ENCODE peak calls at places on chromosomes 1 and 21, in five cellular contexts. Z is GM12878, G is K562, N is HepG2, S is SK-N-SH. I is an unnamed sample.

GRCh38 chr1:235972316-235973090 is 92.4 kb downstream of the NID1 start:
- DNase-seq in Z (no peak), G (no peak), N (no peak), S (peak; percentile 51), I (no peak)

GRCh38 chr1:183676515-183677189 is 23.5 kb upstream of the APOBEC4 start:
- DNase-seq in Z (no peak), G (no peak), N (peak; percentile 54), S (peak; percentile 48), I (no peak)

GRCh38 chr1:15849775-15850449 is 2.4 kb downstream of the SPEN start:
- DNase-seq in Z (no peak), G (peak; percentile 33), N (peak; percentile 65), S (peak; percentile 71), I (no peak)

GRCh38 chr1:37120279-37120678 is 86.0 kb upstream of the GRIK3 start:
- DNase-seq in Z (no peak), G (no peak), N (no peak), S (no peak), I (no peak)

GRCh38 chr1:156832434-156832833 is 15.8 kb upstream of the SH2D2A start:
- DNase-seq in Z (no peak), G (no peak), N (no peak), S (peak; percentile 4), I (no peak)

GRCh38 chr1:38680801-38681510 is 178.6 kb downstream of the RRAGC start:
- DNase-seq in Z (no peak), G (peak; percentile 68), N (no peak), S (no peak), I (no peak)

GRCh38 chr1:64001038-64001437 is 202.4 kb upstream of the UBE2U start:
- DNase-seq in Z (no peak), G (no peak), N (no peak), S (no peak), I (no peak)

GRCh38 chr1:95257758-95258157 is 23.7 kb downstream of the RWDD3 start:
- DNase-seq in Z (no peak), G (no peak), N (peak; percentile 27), S (no peak), I (no peak)

GRCh38 chr1:207818971-207819451 is 67.2 kb downstream of the CD46 start:
- DNase-seq in Z (no peak), G (no peak), N (no peak), S (no peak), I (no peak)

GRCh38 chr1:2181271-2181670 is 13.3 kb downstream of the FAAP20 start:
- DNase-seq in Z (no peak), G (no peak), N (no peak), S (no peak), I (no peak)

GRCh38 chr1:66752000-66752592 is at the start of gene DYNLT5:
- DNase-seq in Z (no peak), G (no peak), N (no peak), S (no peak), I (no peak)

GRCh38 chr1:66751160-66751559 is 1.1 kb upstream of the DYNLT5 start:
- DNase-seq in Z (no peak), G (no peak), N (no peak), S (no peak), I (no peak)

GRCh38 chr1:66750578-66750977 is 1.7 kb upstream of the DYNLT5 start:
- DNase-seq in Z (no peak), G (no peak), N (no peak), S (no peak), I (no peak)

GRCh38 chr1:66757740-66758139 is 5.5 kb downstream of the DYNLT5 start:
- DNase-seq in Z (no peak), G (no peak), N (no peak), S (no peak), I (no peak)

GRCh38 chr1:66752671-66753371 is 562 bp downstream of the DYNLT5 start:
- DNase-seq in Z (no peak), G (no peak), N (no peak), S (no peak), I (no peak)
- TF ChIP-seq YY1 in Z (no peak), G (no peak), N (no peak), S (no peak), I (no peak)

GRCh38 chr1:211327341-211327921 is 798 bp downstream of the TRAF5 start:
- DNase-seq in Z (no peak), G (no peak), N (no peak), S (peak; percentile 60), I (no peak)
- TF ChIP-seq USF2 in Z (no peak), G (no peak), N (no peak), S (no peak), I (no peak)

DNA sequence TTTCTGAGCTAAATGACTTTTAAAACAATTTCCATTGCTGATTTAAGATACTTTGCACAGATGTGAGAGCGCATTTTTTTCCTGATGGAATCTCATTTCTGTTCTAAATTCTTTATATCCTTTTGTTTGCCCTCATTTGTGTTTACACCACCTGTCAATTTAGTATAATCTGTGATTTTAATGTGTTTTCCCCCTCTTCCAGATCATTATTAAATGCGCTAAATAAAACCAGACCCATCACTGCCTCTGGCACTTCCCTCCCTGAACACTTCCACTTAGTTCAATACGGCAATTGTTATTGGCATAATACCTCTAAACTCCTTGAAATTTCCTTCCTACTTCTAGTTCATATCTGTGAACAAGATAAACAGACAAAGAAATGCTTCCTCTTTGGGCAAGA is 186.9 kb upstream of the ADGRL2 start:
- DNase-seq in Z (no peak), G (no peak), N (no peak), S (peak; percentile 19), I (no peak)
- H3K4me3 ChIP-seq in Z (no peak overlapping the region), G (no peak overlapping the region), N (no peak overlapping the region), S (no peak overlapping the region), I (no peak overlapping the region)

GRCh38 chr1:8422439-8423133 is 104.7 kb downstream of the SLC45A1 start:
- DNase-seq in Z (no peak), G (peak; percentile 36), N (no peak), S (peak; percentile 51), I (no peak)

GRCh38 chr1:8419861-8420260 is 101.9 kb downstream of the SLC45A1 start:
- DNase-seq in Z (no peak), G (no peak), N (no peak), S (no peak), I (no peak)

GRCh38 chr1:8423134-8423701 is 105.3 kb downstream of the SLC45A1 start:
- DNase-seq in Z (no peak), G (no peak), N (no peak), S (peak; percentile 71), I (no peak)

GRCh38 chr1:8420318-8420717 is 102.4 kb downstream of the SLC45A1 start:
- DNase-seq in Z (no peak), G (no peak), N (peak; percentile 57), S (no peak), I (no peak)

GRCh38 chr1:8421721-8422120 is 103.8 kb downstream of the SLC45A1 start:
- DNase-seq in Z (no peak), G (no peak), N (no peak), S (no peak), I (no peak)
- TF ChIP-seq YY1 in Z (no peak), G (no peak), N (no peak), S (no peak), I (no peak)

DNA sequence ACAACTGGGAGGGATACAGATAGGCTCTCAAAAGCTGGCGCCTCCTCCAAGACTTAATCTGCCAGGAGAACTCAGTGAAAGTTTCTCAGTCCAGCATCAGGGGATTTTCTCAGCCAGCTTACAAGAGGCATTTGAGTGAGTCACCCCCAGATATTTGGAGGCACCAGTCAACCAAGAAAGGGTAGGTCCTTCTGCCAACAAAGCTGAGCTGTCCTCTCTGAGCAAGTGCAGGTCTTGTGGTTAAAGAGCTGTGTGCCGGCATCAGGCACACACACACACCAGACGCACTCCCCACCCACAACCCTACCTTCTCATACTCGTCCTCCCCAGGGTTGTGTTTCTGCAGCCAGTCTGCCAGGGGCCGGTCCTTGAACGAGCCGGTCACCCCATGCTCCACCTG is 27.0 kb upstream of the PPP1R15B start:
- DNase-seq in Z (no peak), G (no peak), N (no peak), S (no peak), I (no peak)
- TF ChIP-seq USF2 in Z (no peak), G (no peak), N (no peak), S (no peak), I (no peak)

GRCh38 chr1:84971957-84972356 is 25.0 kb downstream of the MCOLN2 start:
- DNase-seq in Z (no peak), G (no peak), N (no peak), S (no peak), I (no peak)
- H3K4me3 ChIP-seq in Z (peak overlapping the region; percentile 60), G (no peak overlapping the region), N (no peak overlapping the region), S (no peak overlapping the region), I (no peak overlapping the region)

DNA sequence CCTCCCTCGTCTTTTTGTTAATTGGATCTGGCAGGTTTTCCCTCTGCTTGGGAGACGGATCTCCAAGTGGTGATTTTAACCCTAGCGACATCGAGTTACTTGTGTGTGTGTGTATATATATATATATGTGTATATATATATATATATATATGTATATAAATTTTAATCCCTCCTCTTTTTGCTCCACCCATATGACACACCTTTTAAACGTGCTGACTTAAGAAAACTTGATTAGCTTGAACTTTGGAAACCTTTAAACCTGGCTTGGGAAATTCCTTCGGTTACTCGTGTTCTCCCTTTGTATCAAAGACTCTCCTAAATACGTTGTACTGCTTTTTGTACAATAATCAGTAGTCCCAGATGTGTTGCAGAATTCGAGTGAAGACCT is 1.2 kb downstream of the RNF11 start:
- DNase-seq in Z (no peak), G (no peak), N (no peak), S (no peak), I (no peak)
- TF ChIP-seq YY1 in Z (no peak), G (no peak), N (no peak), S (no peak), I (no peak)

GRCh38 chr1:31708324-31708723 is 4.5 kb upstream of the COL16A1 start:
- DNase-seq in Z (no peak), G (no peak), N (no peak), S (no peak), I (no peak)
- TF ChIP-seq USF2 in Z (no peak), G (no peak), N (no peak), S (no peak), I (no peak)

DNA sequence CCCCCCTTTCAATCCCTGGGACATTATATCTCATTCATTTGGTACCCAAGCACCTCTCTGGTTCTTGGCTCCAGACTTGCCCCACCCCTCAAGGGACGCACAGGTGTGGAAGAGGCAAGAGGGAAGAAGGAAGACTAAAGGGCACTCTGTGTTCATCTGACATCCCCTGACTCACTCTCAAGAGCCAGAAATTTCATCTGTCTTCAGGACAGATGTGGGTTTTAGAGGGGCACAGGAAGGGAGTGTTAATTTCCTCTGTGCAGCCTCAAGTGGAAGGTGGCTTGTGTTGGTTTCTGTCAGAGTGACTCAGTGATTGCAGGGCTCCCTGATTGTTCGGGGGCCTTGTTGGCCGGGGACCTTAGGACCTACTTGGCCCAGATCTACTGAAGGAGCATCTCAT is 2.4 kb downstream of the C2CD4D start:
- DNase-seq in Z (no peak), G (no peak), N (no peak), S (no peak), I (no peak)
- H3K4me3 ChIP-seq in Z (no peak overlapping the region), G (no peak overlapping the region), N (no peak overlapping the region), S (no peak overlapping the region), I (no peak overlapping the region)

GRCh38 chr21:45341779-45342178 is 54.1 kb upstream of the POFUT2 start:
- DNase-seq in Z (no peak), G (no peak), N (no peak), S (no peak), I (no peak)
- TF ChIP-seq YY1 in Z (no peak), G (no peak), N (no peak), S (no peak), I (no peak)

I was measured in H1.